ENCODE peak calls at places on chromosomes 6 and 20, in nine cellular contexts. Y, P, L, A, B, G, M, F and E are unnamed samples. For H3K4me1, the result is how much of the 10 kb centered on the place peaks cover.

GRCh38 chr6:53282741-53283140 is 66.0 kb downstream of the ELOVL5 start:
- DNase-seq in Y (no peak), P (no peak), L (no peak), A (peak), B (no peak), G (no peak), M (no peak), F (no peak), E (no peak)

GRCh38 chr6:156877126-156877863 is 100.1 kb downstream of the ARID1B start:
- DNase-seq in Y (no peak), P (no peak), L (no peak), A (peak), B (no peak), G (no peak), M (no peak), F (no peak), E (no peak)

GRCh38 chr20:56517641-56518040 is 6.9 kb upstream of the FAM209A start:
- DNase-seq in Y (no peak), P (no peak), L (no peak), A (no peak), B (no peak), G (no peak), M (no peak), F (no peak), E (no peak)

GRCh38 chr6:149565539-149566371 is 420 bp upstream of the GINM1 start:
- DNase-seq in Y (peak), P (peak), L (peak), A (peak), B (peak), G (peak), M (peak), F (peak), E (peak)

GRCh38 chr6:169269180-169270076 is 15.8 kb upstream of the THBS2 start:
- DNase-seq in Y (peak), P (no peak), L (no peak), A (peak), B (no peak), G (no peak), M (peak), F (no peak), E (no peak)

GRCh38 chr6:27562027-27562410 is 89.1 kb upstream of the ZNF184 start:
- DNase-seq in Y (no peak), P (no peak), L (no peak), A (no peak), B (no peak), G (no peak), M (no peak), F (no peak), E (no peak)

GRCh38 chr6:32816746-32817204 is at the start of gene HLA-DOB:
- DNase-seq in Y (peak), P (no peak), L (no peak), A (no peak), B (no peak), G (no peak), M (no peak), F (no peak), E (no peak)

GRCh38 chr6:112218563-112218962 is 35.8 kb downstream of the LAMA4 start:
- DNase-seq in Y (peak), P (no peak), L (no peak), A (peak), B (no peak), G (no peak), M (no peak), F (no peak), E (no peak)

GRCh38 chr6:158777510-158777909 is 41.7 kb downstream of the EZR start:
- DNase-seq in Y (no peak), P (no peak), L (no peak), A (no peak), B (no peak), G (no peak), M (no peak), F (no peak), E (no peak)

GRCh38 chr6:27605401-27606342 is 132.8 kb upstream of the ZNF184 start:
- DNase-seq in Y (peak), P (peak), L (no peak), A (no peak), B (no peak), G (no peak), M (no peak), F (peak), E (no peak)

GRCh38 chr6:7198833-7199800 is 91.4 kb downstream of the RREB1 start:
- DNase-seq in Y (no peak), P (no peak), L (no peak), A (no peak), B (no peak), G (no peak), M (no peak), F (no peak), E (no peak)

GRCh38 chr6:75436869-75437268 is 56.7 kb downstream of the FILIP1 start:
- DNase-seq in Y (no peak), P (no peak), L (no peak), A (peak), B (no peak), G (no peak), M (peak), F (peak), E (no peak)

GRCh38 chr6:31168606-31169005 is 1.9 kb downstream of the POU5F1 start:
- DNase-seq in Y (no peak), P (no peak), L (no peak), A (no peak), B (no peak), G (no peak), M (no peak), F (no peak), E (no peak)

GRCh38 chr6:38593419-38593818 is 46.3 kb downstream of the BTBD9 start:
- DNase-seq in Y (no peak), P (no peak), L (no peak), A (no peak), B (no peak), G (no peak), M (no peak), F (no peak), E (no peak)

GRCh38 chr6:167985911-167986595 is 11.4 kb upstream of the KIF25 start:
- DNase-seq in Y (no peak), P (no peak), L (no peak), A (no peak), B (peak), G (no peak), M (no peak), F (no peak), E (no peak)

GRCh38 chr6:131317516-131317915 is 182.2 kb downstream of the AKAP7 start:
- DNase-seq in Y (peak), P (no peak), L (no peak), A (no peak), B (no peak), G (no peak), M (no peak), F (no peak), E (no peak)

GRCh38 chr20:17678886-17679285 is 3.2 kb downstream of the RRBP1 start:
- DNase-seq in Y (no peak), P (no peak), L (no peak), A (no peak), B (no peak), G (no peak), M (no peak), F (no peak), E (no peak)

GRCh38 chr6:84103029-84103428 is 69.5 kb downstream of the MRAP2 start:
- DNase-seq in Y (peak), P (no peak), L (no peak), A (no peak), B (no peak), G (no peak), M (no peak), F (no peak), E (no peak)

GRCh38 chr20:63028461-63028921 is 21.7 kb upstream of the BHLHE23 start:
- DNase-seq in Y (no peak), P (no peak), L (no peak), A (no peak), B (peak), G (no peak), M (no peak), F (no peak), E (no peak)

GRCh38 chr6:49556429-49556837 is 6.0 kb downstream of the C6orf141 start:
- DNase-seq in Y (peak), P (no peak), L (no peak), A (no peak), B (no peak), G (no peak), M (peak), F (peak), E (no peak)

GRCh38 chr6:157223021-157223430 is 100.3 kb downstream of the TMEM242 start:
- DNase-seq in Y (no peak), P (no peak), L (no peak), A (no peak), B (peak), G (no peak), M (no peak), F (no peak), E (no peak)

GRCh38 chr6:97215157-97215769 is 67.8 kb downstream of the MMS22L start:
- DNase-seq in Y (peak), P (peak), L (no peak), A (peak), B (no peak), G (no peak), M (peak), F (peak), E (no peak)

GRCh38 chr20:13259921-13260320 is 38.8 kb downstream of the ISM1 start:
- DNase-seq in Y (no peak), P (no peak), L (no peak), A (no peak), B (no peak), G (no peak), M (no peak), F (no peak), E (no peak)

GRCh38 chr6:118708736-118709135 is 57.3 kb upstream of the CEP85L start:
- DNase-seq in Y (peak), P (no peak), L (no peak), A (no peak), B (no peak), G (no peak), M (no peak), F (no peak), E (no peak)

GRCh38 chr6:40482532-40482931 is 104.6 kb downstream of the LRFN2 start:
- DNase-seq in Y (no peak), P (no peak), L (no peak), A (no peak), B (no peak), G (no peak), M (no peak), F (no peak), E (no peak)

GRCh38 chr6:68677119-68677518 is 42.0 kb downstream of the ADGRB3 start:
- DNase-seq in Y (no peak), P (no peak), L (no peak), A (no peak), B (no peak), G (no peak), M (no peak), F (no peak), E (no peak)

GRCh38 chr6:117441824-117442264 is 16.1 kb upstream of the ROS1 start:
- DNase-seq in Y (peak), P (no peak), L (no peak), A (no peak), B (no peak), G (no peak), M (no peak), F (no peak), E (no peak)

GRCh38 chr6:33755070-33755869 is 8.6 kb upstream of the IP6K3 start:
- DNase-seq in Y (no peak), P (no peak), L (no peak), A (no peak), B (no peak), G (no peak), M (no peak), F (no peak), E (no peak)

GRCh38 chr6:151317206-151317994 is 74.0 kb downstream of the ZBTB2 start:
- DNase-seq in Y (peak), P (no peak), L (no peak), A (no peak), B (no peak), G (no peak), M (no peak), F (no peak), E (no peak)

GRCh38 chr20:64254571-64255360 is 782 bp upstream of the PCMTD2 start:
- DNase-seq in Y (no peak), P (no peak), L (no peak), A (no peak), B (no peak), G (no peak), M (no peak), F (no peak), E (no peak)

GRCh38 chr20:64256282-64256947 is 867 bp downstream of the PCMTD2 start:
- DNase-seq in Y (no peak), P (no peak), L (peak), A (no peak), B (no peak), G (no peak), M (no peak), F (no peak), E (no peak)

GRCh38 chr20:64258071-64258823 is 2.7 kb downstream of the PCMTD2 start:
- DNase-seq in Y (no peak), P (no peak), L (no peak), A (no peak), B (no peak), G (no peak), M (no peak), F (no peak), E (no peak)

GRCh38 chr20:64255361-64256281 is at the start of gene PCMTD2:
- DNase-seq in Y (peak), P (peak), L (peak), A (peak), B (peak), G (peak), M (peak), F (peak), E (peak)

DNA sequence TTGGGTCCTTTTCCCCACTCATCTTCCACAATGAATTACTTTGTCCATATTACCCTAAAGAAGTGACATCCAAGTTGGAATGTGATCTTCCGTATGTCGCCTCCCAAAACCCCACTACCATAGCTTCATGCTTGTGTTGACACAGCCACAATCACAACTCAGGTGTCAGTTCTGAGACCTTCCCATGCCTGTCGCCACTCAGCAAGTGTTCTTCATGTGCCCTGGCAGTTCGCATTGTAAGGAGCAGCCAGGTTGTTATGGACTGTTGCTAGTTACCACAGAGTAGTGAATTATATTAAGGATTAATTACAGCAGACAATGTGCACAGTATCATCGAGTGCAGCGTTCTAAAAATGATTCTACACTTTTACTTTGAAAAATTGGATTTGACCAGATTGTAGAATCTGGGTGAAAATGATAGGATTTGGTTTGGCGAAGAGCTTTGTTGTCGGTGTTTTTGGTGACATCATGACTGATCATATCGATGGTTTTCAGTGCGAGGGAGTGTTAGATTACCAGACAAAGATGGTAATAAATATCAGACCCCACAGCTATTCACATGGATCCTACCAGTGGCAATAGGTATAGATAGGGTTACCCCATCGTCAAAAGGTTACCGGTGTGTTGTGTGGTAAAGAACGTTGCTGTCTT is 1.7 kb downstream of the PCMTD2 start:
- DNase-seq in Y (no peak), P (no peak), L (no peak), A (no peak), B (no peak), G (no peak), M (no peak), F (no peak), E (no peak)
- H3K4me1 ChIP-seq in Y (under half), P (under half), L (half or more), A (half or more), B (under half), G (half or more), M (under half), F (under half), E (under half)

DNA sequence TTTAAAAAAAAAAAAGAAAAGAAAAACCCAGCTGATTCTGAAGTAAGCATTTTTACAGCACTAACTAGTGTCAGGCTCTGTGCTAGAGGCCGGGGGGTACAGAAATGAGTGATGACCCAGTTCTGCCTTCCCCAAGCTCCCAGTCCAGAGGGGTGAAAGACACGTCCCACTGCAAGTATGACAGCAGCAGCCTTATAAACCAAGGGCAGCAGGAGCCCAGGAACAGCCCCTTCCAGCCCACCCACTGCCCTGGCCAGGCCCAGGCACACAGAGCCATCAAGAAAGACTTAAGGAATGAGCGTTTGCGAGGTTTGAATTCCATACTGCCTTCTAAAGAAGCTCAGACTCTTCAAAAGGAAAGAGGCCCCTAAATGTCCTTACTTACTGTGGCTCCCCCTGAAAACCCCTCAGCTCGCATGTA is 10.1 kb downstream of the TRERF1 start:
- DNase-seq in Y (peak), P (no peak), L (no peak), A (no peak), B (no peak), G (no peak), M (no peak), F (no peak), E (no peak)
- H3K27ac ChIP-seq in Y (peak), P (peak), L (peak), A (peak), B (peak), G (peak), M (peak), F (no peak), E (peak)

GRCh38 chr6:4023240-4023639 is 55.7 kb downstream of the FAM217A start:
- DNase-seq in Y (no peak), P (no peak), L (no peak), A (no peak), B (no peak), G (no peak), M (no peak), F (no peak), E (no peak)
- H3K4me1 ChIP-seq in Y (under half), P (under half), L (half or more), A (half or more), B (half or more), G (half or more), M (half or more), F (under half), E (under half)

DNA sequence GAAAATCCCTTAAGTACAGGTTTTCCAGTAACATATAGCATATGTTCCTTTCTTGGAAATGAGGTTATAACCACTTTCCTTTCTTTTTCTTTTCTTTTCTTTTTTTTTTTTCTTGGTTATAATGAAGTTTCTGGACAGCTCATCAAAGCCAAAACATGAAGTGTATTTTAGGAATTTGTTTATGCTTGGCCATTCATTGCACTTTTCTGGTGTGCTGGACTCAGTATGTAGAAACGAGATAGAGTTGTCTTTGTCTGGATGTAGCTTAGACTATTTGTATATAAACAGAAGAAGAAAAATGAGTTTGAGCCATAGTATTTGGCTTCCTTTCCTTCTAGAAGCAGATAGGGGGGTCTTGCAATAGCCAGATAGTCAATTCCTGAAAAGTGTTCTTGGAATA is 119.6 kb downstream of the SASH1 start:
- DNase-seq in Y (peak), P (peak), L (no peak), A (no peak), B (no peak), G (no peak), M (no peak), F (no peak), E (no peak)
- H3K27ac ChIP-seq in Y (no peak), P (no peak), L (no peak), A (peak), B (no peak), G (peak), M (no peak), F (no peak), E (no peak)

GRCh38 chr6:82953871-82954270 is 111.8 kb downstream of the UBE3D start:
- DNase-seq in Y (peak), P (no peak), L (no peak), A (peak), B (no peak), G (no peak), M (no peak), F (no peak), E (no peak)
- H3K4me1 ChIP-seq in Y (under half), P (under half), L (under half), A (under half), B (under half), G (under half), M (under half), F (under half), E (under half)

GRCh38 chr6:11744101-11744500 is 34.5 kb downstream of the ADTRP start:
- DNase-seq in Y (no peak), P (no peak), L (no peak), A (no peak), B (no peak), G (no peak), M (no peak), F (no peak), E (no peak)
- H3K27ac ChIP-seq in Y (no peak), P (no peak), L (no peak), A (peak), B (peak), G (no peak), M (peak), F (peak), E (no peak)

GRCh38 chr20:50111829-50112495 is 988 bp downstream of the UBE2V1 start:
- DNase-seq in Y (no peak), P (no peak), L (no peak), A (no peak), B (no peak), G (no peak), M (no peak), F (no peak), E (no peak)

GRCh38 chr20:50111120-50111828 is 1.7 kb downstream of the UBE2V1 start:
- DNase-seq in Y (peak), P (no peak), L (no peak), A (no peak), B (no peak), G (no peak), M (no peak), F (no peak), E (no peak)

GRCh38 chr20:50108571-50109235 is 4.2 kb downstream of the UBE2V1 start:
- DNase-seq in Y (peak), P (no peak), L (no peak), A (no peak), B (no peak), G (no peak), M (no peak), F (no peak), E (no peak)

GRCh38 chr20:50112512-50113419 is at the start of gene UBE2V1:
- DNase-seq in Y (peak), P (peak), L (peak), A (peak), B (peak), G (peak), M (peak), F (peak), E (peak)

DNA sequence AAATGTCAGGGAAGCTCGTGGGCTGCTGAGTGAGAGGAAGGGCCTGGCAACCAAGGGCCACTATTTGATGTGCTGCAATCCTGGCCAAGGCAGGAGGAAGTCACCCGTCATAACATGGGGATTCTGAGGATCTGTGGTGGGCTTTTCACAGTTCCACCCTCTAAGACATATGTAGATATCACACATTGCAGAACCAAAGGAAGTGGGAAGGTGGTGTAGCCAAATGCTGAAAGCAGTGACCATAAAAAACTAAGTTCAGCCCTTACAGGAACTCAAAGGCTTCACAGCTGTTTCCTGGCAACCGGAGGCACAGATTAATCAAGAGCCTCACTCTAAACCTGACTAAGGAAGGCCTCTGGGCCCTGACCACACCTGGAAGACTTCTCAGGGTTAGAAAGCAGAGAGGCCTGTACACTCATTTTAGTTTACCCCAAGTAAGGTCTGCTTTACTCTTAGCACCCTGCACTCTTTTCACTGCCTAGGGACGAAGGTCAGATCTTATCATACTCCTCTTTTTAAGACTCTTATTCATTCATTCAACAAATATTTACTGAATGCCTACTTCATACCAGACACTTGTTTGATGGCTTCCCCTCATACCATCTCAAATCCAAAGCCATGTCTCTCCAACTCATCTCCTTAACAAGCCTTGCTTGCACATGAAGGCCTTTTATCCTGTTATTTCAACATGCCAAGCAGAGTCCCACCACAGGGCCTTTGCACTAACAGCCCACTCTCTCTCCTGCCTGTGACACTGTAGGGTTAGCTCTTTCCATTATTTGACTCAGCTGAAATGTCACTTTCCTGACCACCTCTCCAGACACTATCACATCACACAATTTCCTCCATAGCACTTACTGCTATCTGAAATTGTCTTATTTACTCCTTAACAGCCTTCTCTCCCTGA is 2.6 kb downstream of the UBE2V1 start:
- DNase-seq in Y (peak), P (no peak), L (peak), A (no peak), B (no peak), G (no peak), M (peak), F (peak), E (no peak)
- H3K4me1 ChIP-seq in Y (under half), P (half or more), L (half or more), A (half or more), B (half or more), G (half or more), M (half or more), F (under half), E (under half)

GRCh38 chr20:50013976-50014375 is 31.2 kb downstream of the SNAI1 start:
- DNase-seq in Y (no peak), P (peak), L (no peak), A (no peak), B (no peak), G (no peak), M (no peak), F (no peak), E (no peak)
- H3K27ac ChIP-seq in Y (no peak), P (peak), L (no peak), A (no peak), B (no peak), G (no peak), M (no peak), F (no peak), E (no peak)